ENCODE peak calls at places on chromosomes 5 and 9, in eight cellular contexts. R is GM23248; L is stromal cell of bone marrow; B is fibroblast of pulmonary artery; D is kidney; Q is stimulated activated CD4-positive, alpha-beta T cell treated with anti-CD3 and anti-CD28 coated beads, Interleukin-1b, Interleukin-23, amount 100 ng/mL, for 24 hours; G is A172; W is RWPE2. O is an unnamed sample.
A peak's percentile ranks its signal among the peaks of the same experiment; 100 is the strongest.

GRCh38 chr5:115831163-115831768 is 10.1 kb downstream of the ATG12 start:
- DNase-seq in W (no peak), G (peak; percentile 49), B (peak; percentile 56), D (no peak), L (no peak), R (peak; percentile 70), Q (no peak), O (peak; percentile 20)

GRCh38 chr9:70597886-70598285 is 183.4 kb upstream of the KLF9 start:
- DNase-seq in Q (no peak), B (no peak), L (no peak), W (no peak), D (no peak), G (no peak), R (no peak), O (no peak)

GRCh38 chr9:93828331-93829097 is 126.6 kb downstream of the BARX1 start:
- DNase-seq in R (no peak), D (no peak), G (no peak), W (no peak), B (no peak), Q (no peak), L (no peak), O (no peak)

GRCh38 chr9:76962732-76963131 is 56.7 kb upstream of the FOXB2 start:
- DNase-seq in B (no peak), R (no peak), G (no peak), D (no peak), Q (no peak), W (no peak), L (no peak), O (no peak)

GRCh38 chr5:157918811-157919742 is 60.1 kb upstream of the CLINT1 start:
- DNase-seq in L (no peak), D (no peak), W (no peak), R (peak; percentile 14), G (no peak), B (no peak), Q (no peak), O (no peak)

GRCh38 chr5:72194846-72195245 is 87.6 kb downstream of the MAP1B start:
- DNase-seq in G (no peak), D (no peak), L (no peak), Q (no peak), W (no peak), R (no peak), B (no peak), O (no peak)

GRCh38 chr5:181114844-181115778 is 15.9 kb downstream of the OR2V1 start:
- DNase-seq in G (no peak), L (no peak), D (no peak), B (peak; percentile 8), W (no peak), Q (no peak), R (peak; percentile 71), O (peak; percentile 54)

GRCh38 chr5:132498152-132498551 is 7.6 kb upstream of the IRF1 start:
- DNase-seq in R (peak; percentile 85), D (no peak), L (peak; percentile 62), W (peak; percentile 84), G (peak; percentile 91), B (peak; percentile 58), Q (no peak), O (peak; percentile 87)

GRCh38 chr9:69571032-69571431 is 101.1 kb downstream of the APBA1 start:
- DNase-seq in R (peak; percentile 52), D (no peak), Q (no peak), W (no peak), G (peak; percentile 44), L (no peak), B (peak; percentile 13), O (no peak)

GRCh38 chr5:173923236-173924104 is 35.3 kb downstream of the CPEB4 start:
- DNase-seq in W (no peak), D (no peak), Q (no peak), R (peak; percentile 45), G (peak; percentile 51), B (peak; percentile 49), L (no peak), O (no peak)

GRCh38 chr5:142014911-142015584 is 2.2 kb upstream of the GNPDA1 start:
- DNase-seq in R (peak; percentile 79), B (peak; percentile 70), D (no peak), Q (no peak), G (peak; percentile 76), L (peak; percentile 35), W (no peak), O (peak; percentile 71)

GRCh38 chr5:141973871-141974595 is 5.1 kb downstream of the RNF14 start:
- DNase-seq in L (no peak), G (peak; percentile 14), D (no peak), W (no peak), Q (no peak), B (peak; percentile 42), R (peak; percentile 65), O (no peak)

GRCh38 chr9:95055851-95056551 is 261.5 kb downstream of the FANCC start:
- DNase-seq in L (no peak), W (no peak), B (peak; percentile 73), R (peak; percentile 79), D (no peak), Q (no peak), G (no peak), O (no peak)

GRCh38 chr9:6237267-6237666 is 21.7 kb downstream of the IL33 start:
- DNase-seq in W (no peak), B (no peak), L (no peak), Q (no peak), R (no peak), G (no peak), D (no peak), O (no peak)

GRCh38 chr9:122336836-122337560 is 33.8 kb upstream of the PTGS1 start:
- DNase-seq in G (no peak), W (no peak), R (no peak), D (no peak), B (no peak), Q (no peak), L (no peak), O (no peak)

GRCh38 chr5:106843812-106844416 is 826.8 kb downstream of the EFNA5 start:
- DNase-seq in D (no peak), W (no peak), R (no peak), G (peak; percentile 63), B (peak; percentile 33), L (no peak), Q (no peak), O (no peak)

GRCh38 chr9:20512106-20512505 is 110.2 kb downstream of the MLLT3 start:
- DNase-seq in W (no peak), D (no peak), L (peak; percentile 24), B (peak; percentile 47), G (peak; percentile 3), Q (no peak), R (peak; percentile 83), O (no peak)

GRCh38 chr5:181052526-181052927 is 12.5 kb downstream of the BTNL9 start:
- DNase-seq in B (peak; percentile 8), R (peak; percentile 23), W (no peak), L (no peak), Q (no peak), D (no peak), G (no peak), O (no peak)

GRCh38 chr9:111937781-111938426 is 41.3 kb downstream of the UGCG start:
- DNase-seq in G (peak; percentile 82), Q (peak; percentile 51), B (peak; percentile 90), R (peak; percentile 63), L (no peak), W (no peak), D (peak; percentile 75), O (peak; percentile 93)

GRCh38 chr5:119280380-119280779 is 75.4 kb upstream of the TNFAIP8 start:
- DNase-seq in G (no peak), B (no peak), D (no peak), L (no peak), Q (no peak), R (no peak), W (no peak), O (no peak)

GRCh38 chr5:173027905-173028304 is 28.2 kb upstream of the CREBRF start:
- DNase-seq in R (no peak), Q (no peak), D (no peak), L (no peak), B (no peak), G (no peak), W (no peak), O (no peak)

O was measured in RCC 7860.